ENCODE peak calls at places on chromosomes 1 and 21, in eight cellular contexts. N, Z, U, E, X, T, H and O are unnamed samples.

GRCh38 chr1:201970334-201971159 is 11.9 kb upstream of the RNPEP start:
- DNase-seq in X (no peak), N (no peak), T (peak), Z (no peak), U (no peak), E (peak), H (no peak), O (no peak)

GRCh38 chr1:247373721-247374141 is 42.1 kb upstream of the ZNF496 start:
- DNase-seq in Z (peak), H (peak), E (peak), N (no peak), U (peak), X (peak), T (peak), O (no peak)

GRCh38 chr1:63601463-63601862 is 8.3 kb downstream of the PGM1 start:
- DNase-seq in E (no peak), Z (no peak), H (no peak), T (no peak), N (no peak), X (no peak), U (no peak), O (no peak)

GRCh38 chr21:17454315-17455027 is 58.4 kb upstream of the CXADR start:
- DNase-seq in N (peak), X (peak), E (peak), U (no peak), Z (no peak), H (no peak), T (peak), O (peak)

GRCh38 chr1:44532567-44532944 is 127.5 kb downstream of the RNF220 start:
- DNase-seq in X (no peak), Z (no peak), N (no peak), E (peak), T (no peak), H (no peak), U (no peak), O (no peak)

GRCh38 chr1:165686971-165687433 is 11.4 kb downstream of the ALDH9A1 start:
- DNase-seq in E (no peak), X (no peak), Z (no peak), T (no peak), N (no peak), H (no peak), U (no peak), O (peak)

GRCh38 chr1:10664251-10664650 is 132.2 kb downstream of the CASZ1 start:
- DNase-seq in Z (peak), T (no peak), E (no peak), X (no peak), N (no peak), H (peak), U (no peak), O (no peak)

GRCh38 chr1:205075642-205076155 is 8.6 kb downstream of the TMEM81 start:
- DNase-seq in N (no peak), E (no peak), X (no peak), Z (no peak), T (no peak), U (no peak), H (no peak), O (no peak)

GRCh38 chr1:239771550-239771949 is 320.1 kb upstream of the FMN2 start:
- DNase-seq in T (no peak), U (no peak), X (no peak), Z (no peak), E (no peak), H (no peak), N (no peak), O (no peak)

GRCh38 chr1:66933887-66934700 is 9.3 kb downstream of the MIER1 start:
- DNase-seq in E (no peak), N (no peak), T (peak), H (no peak), X (no peak), U (no peak), Z (no peak), O (no peak)

GRCh38 chr21:38092033-38092432 is 164.8 kb upstream of the KCNJ15 start:
- DNase-seq in E (no peak), X (no peak), U (no peak), T (no peak), H (no peak), Z (no peak), N (no peak), O (no peak)

GRCh38 chr1:47996406-47997226 is 569 bp downstream of the TRABD2B start:
- DNase-seq in X (no peak), E (no peak), T (no peak), Z (peak), N (no peak), H (no peak), U (no peak), O (no peak)

GRCh38 chr1:202107801-202108731 is 14.7 kb upstream of the GPR37L1 start:
- DNase-seq in Z (peak), E (no peak), T (no peak), H (peak), U (peak), N (no peak), X (no peak), O (no peak)

GRCh38 chr1:36389960-36390359 is 4.2 kb upstream of the STK40 start:
- DNase-seq in X (no peak), H (no peak), Z (no peak), U (no peak), T (no peak), N (no peak), E (no peak), O (peak)

GRCh38 chr1:112849425-112849966 is 106.5 kb downstream of the SLC16A1 start:
- DNase-seq in Z (no peak), H (no peak), E (peak), X (no peak), T (peak), N (peak), U (peak), O (no peak)

GRCh38 chr1:74673351-74674111 is at the start of gene ERICH3:
- DNase-seq in E (no peak), X (no peak), H (no peak), T (no peak), U (no peak), N (no peak), Z (no peak), O (peak)
- H3K4me3 ChIP-seq in E (peak), X (peak), H (peak), T (no peak), U (no peak), N (peak), Z (peak), O (peak)

GRCh38 chr1:15526490-15527339 is at the start of gene DNAJC16:
- DNase-seq in N (peak), T (peak), Z (peak), E (peak), X (peak), U (peak), H (peak), O (peak)
- TF ChIP-seq CTCF in N (peak), T (peak), Z (peak), E (peak), X (peak), U (peak), H (no peak), O (no peak)

DNA sequence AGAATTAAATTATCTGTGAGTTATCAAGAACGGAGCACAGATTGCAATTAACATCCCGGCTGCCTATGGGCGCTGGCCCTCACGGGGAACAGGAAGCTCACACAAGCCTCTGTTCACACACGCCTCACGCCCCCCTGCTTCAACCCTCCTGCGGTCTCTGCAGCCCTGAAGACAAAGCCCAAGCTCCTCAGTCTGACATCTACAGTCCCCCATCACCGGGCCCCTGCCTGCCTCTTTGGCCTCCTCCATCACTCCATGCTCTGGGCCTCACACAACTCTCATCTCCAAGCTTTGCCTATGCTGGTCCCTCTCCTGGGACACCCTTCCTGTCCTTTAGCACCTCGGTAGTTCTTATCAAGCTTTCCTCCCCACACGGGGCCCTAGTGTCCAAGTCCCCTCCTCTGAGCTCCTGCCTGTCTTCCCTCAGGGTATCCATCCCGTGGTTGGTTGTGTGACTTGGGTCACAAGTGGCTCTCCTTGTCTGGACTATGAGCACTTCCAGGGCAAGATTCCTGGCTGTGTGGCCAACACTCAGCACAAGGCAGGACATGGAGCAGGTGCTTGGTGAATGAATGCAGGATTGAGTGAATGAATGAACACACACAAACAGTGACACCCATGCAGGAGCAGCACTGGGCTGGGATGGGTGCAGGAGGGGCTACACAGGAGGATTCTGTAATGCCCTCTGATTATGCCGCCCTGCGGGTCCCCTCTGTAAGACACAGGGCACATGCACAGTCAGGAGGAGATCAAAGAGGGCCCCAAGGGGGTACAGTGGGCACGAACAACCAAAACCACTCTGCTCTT is 116.1 kb downstream of the DMRTB1 start:
- DNase-seq in Z (no peak), U (no peak), H (no peak), T (no peak), E (no peak), X (no peak), N (no peak), O (no peak)
- H3K4me3 ChIP-seq in Z (no peak), U (no peak), H (no peak), T (no peak), E (no peak), X (no peak), N (no peak), O (no peak)

GRCh38 chr1:196143602-196144342 is 464.5 kb downstream of the KCNT2 start:
- DNase-seq in T (no peak), H (no peak), Z (no peak), X (no peak), U (no peak), E (no peak), N (no peak), O (peak)
- TF ChIP-seq CTCF in T (no peak), H (no peak), Z (no peak), X (no peak), U (no peak), E (peak), N (no peak), O (peak)